ENCODE peak calls at places on chromosomes 6 and 20, in nine cellular contexts. P is AG04450; W is activated gamma-delta T cell treated with anti-CD3 and anti-CD28 coated beads, Interleukin-2, amount 50 U/mL, for 16 hours; F is nephron progenitor cell; J is GM23248; T is pulmonary artery endothelial cell; G is HEK293T; Z is OCI-LY7; X is MV-4-11. Q is an unnamed sample.

GRCh38 chr6:66421570-66421969 is 714.5 kb upstream of the EYS start:
- DNase-seq in P (no peak), W (no peak), F (peak; percentile 28), J (no peak), T (no peak), G (peak; percentile 22), Z (no peak), X (no peak), Q (no peak)

GRCh38 chr20:54622338-54623280 is 147.2 kb downstream of the DOK5 start:
- DNase-seq in P (no peak), W (no peak), F (no peak), J (peak; percentile 78), T (no peak), G (no peak), Z (no peak), X (no peak), Q (peak; percentile 23)

GRCh38 chr20:64035066-64035932 is 683 bp upstream of the C20orf204 start:
- DNase-seq in P (no peak), W (peak; percentile 24), F (no peak), J (no peak), T (no peak), G (no peak), Z (no peak), X (no peak), Q (no peak)

GRCh38 chr6:26438000-26438399 is 2.3 kb upstream of the BTN3A3 start:
- DNase-seq in P (no peak), W (no peak), F (no peak), J (no peak), T (no peak), G (no peak), Z (no peak), X (no peak), Q (no peak)

GRCh38 chr6:50520862-50521261 is 192.5 kb upstream of the TFAP2D start:
- DNase-seq in P (no peak), W (no peak), F (no peak), J (no peak), T (no peak), G (no peak), Z (no peak), X (no peak), Q (no peak)

GRCh38 chr6:149558029-149558428 is 8.1 kb upstream of the GINM1 start:
- DNase-seq in P (no peak), W (no peak), F (no peak), J (no peak), T (no peak), G (no peak), Z (no peak), X (no peak), Q (no peak)

GRCh38 chr20:20373046-20373706 is 5.3 kb downstream of the INSM1 start:
- DNase-seq in P (no peak), W (no peak), F (no peak), J (peak; percentile 77), T (no peak), G (no peak), Z (no peak), X (no peak), Q (peak; percentile 24)

GRCh38 chr20:39210331-39211074 is 248.4 kb downstream of the DHX35 start:
- DNase-seq in P (no peak), W (no peak), F (peak; percentile 31), J (no peak), T (no peak), G (no peak), Z (no peak), X (no peak), Q (no peak)

GRCh38 chr6:46411798-46412197 is 79.5 kb downstream of the RCAN2 start:
- DNase-seq in P (no peak), W (no peak), F (no peak), J (no peak), T (no peak), G (no peak), Z (no peak), X (no peak), Q (no peak)

GRCh38 chr6:40789143-40789764 is 202.1 kb upstream of the LRFN2 start:
- DNase-seq in P (no peak), W (peak; percentile 12), F (peak; percentile 15), J (no peak), T (peak; percentile 20), G (no peak), Z (no peak), X (no peak), Q (no peak)

GRCh38 chr6:100300221-100300736 is 164.4 kb downstream of the SIM1 start:
- DNase-seq in P (peak; percentile 72), W (no peak), F (no peak), J (peak; percentile 96), T (peak; percentile 95), G (no peak), Z (no peak), X (no peak), Q (peak; percentile 90)

GRCh38 chr6:112202639-112203341 is 51.6 kb downstream of the LAMA4 start:
- DNase-seq in P (no peak), W (no peak), F (no peak), J (peak; percentile 63), T (no peak), G (no peak), Z (no peak), X (peak; percentile 32), Q (no peak)

GRCh38 chr6:16199792-16200191 is 38.6 kb upstream of the GMPR start:
- DNase-seq in P (no peak), W (no peak), F (peak; percentile 21), J (no peak), T (no peak), G (no peak), Z (no peak), X (no peak), Q (no peak)

GRCh38 chr6:10099086-10099499 is 315.8 kb downstream of the TFAP2A start:
- DNase-seq in P (no peak), W (no peak), F (peak; percentile 9), J (no peak), T (no peak), G (peak; percentile 28), Z (no peak), X (no peak), Q (no peak)

GRCh38 chr6:127514396-127515227 is 4.5 kb downstream of the MTCL3 start:
- DNase-seq in P (no peak), W (peak; percentile 3), F (peak; percentile 74), J (peak; percentile 83), T (no peak), G (no peak), Z (no peak), X (no peak), Q (no peak)

GRCh38 chr20:21601799-21602198 is 87.9 kb upstream of the NKX2-2 start:
- DNase-seq in P (no peak), W (no peak), F (no peak), J (no peak), T (no peak), G (no peak), Z (no peak), X (peak; percentile 44), Q (no peak)

GRCh38 chr20:57811373-57812020 is 101.7 kb upstream of the PMEPA1 start:
- DNase-seq in P (no peak), W (no peak), F (peak; percentile 36), J (no peak), T (no peak), G (no peak), Z (no peak), X (no peak), Q (no peak)

GRCh38 chr6:144664281-144664680 is 379.1 kb downstream of the UTRN start:
- DNase-seq in P (no peak), W (no peak), F (no peak), J (no peak), T (no peak), G (no peak), Z (no peak), X (no peak), Q (no peak)

GRCh38 chr6:169070506-169071176 is 183.0 kb downstream of the THBS2 start:
- DNase-seq in P (peak; percentile 97), W (no peak), F (no peak), J (peak; percentile 100), T (no peak), G (peak; percentile 42), Z (no peak), X (peak; percentile 86), Q (peak; percentile 99)

GRCh38 chr6:16999486-17000436 is 102.1 kb upstream of the STMND1 start:
- DNase-seq in P (peak; percentile 65), W (no peak), F (no peak), J (peak; percentile 92), T (no peak), G (no peak), Z (no peak), X (no peak), Q (peak; percentile 71)

GRCh38 chr20:53716385-53716784 is 122.7 kb upstream of the ZNF217 start:
- DNase-seq in P (no peak), W (no peak), F (no peak), J (no peak), T (no peak), G (no peak), Z (no peak), X (peak; percentile 49), Q (no peak)

GRCh38 chr6:29965873-29966601 is 23.7 kb downstream of the HLA-A start:
- DNase-seq in P (no peak), W (no peak), F (no peak), J (peak; percentile 58), T (no peak), G (no peak), Z (peak; percentile 89), X (peak; percentile 86), Q (no peak)

GRCh38 chr6:6966127-6966526 is 141.6 kb upstream of the RREB1 start:
- DNase-seq in P (no peak), W (no peak), F (no peak), J (no peak), T (no peak), G (no peak), Z (no peak), X (no peak), Q (no peak)

GRCh38 chr6:144215402-144215931 is 65.2 kb downstream of the STX11 start:
- DNase-seq in P (no peak), W (no peak), F (no peak), J (peak; percentile 70), T (no peak), G (peak; percentile 32), Z (peak; percentile 33), X (peak; percentile 61), Q (no peak)

GRCh38 chr6:125943528-125944433 is 12.8 kb upstream of the HINT3 start:
- DNase-seq in P (no peak), W (no peak), F (no peak), J (no peak), T (no peak), G (no peak), Z (no peak), X (no peak), Q (no peak)

GRCh38 chr6:18350728-18351127 is 36.4 kb upstream of the RNF144B start:
- DNase-seq in P (no peak), W (no peak), F (no peak), J (no peak), T (no peak), G (no peak), Z (no peak), X (peak; percentile 90), Q (no peak)

GRCh38 chr6:48177786-48178185 is 66.8 kb upstream of the PTCHD4 start:
- DNase-seq in P (no peak), W (no peak), F (no peak), J (no peak), T (no peak), G (no peak), Z (no peak), X (no peak), Q (no peak)

GRCh38 chr20:17505664-17506517 is 25.3 kb downstream of the BFSP1 start:
- DNase-seq in P (no peak), W (peak; percentile 55), F (no peak), J (peak; percentile 83), T (no peak), G (no peak), Z (no peak), X (no peak), Q (no peak)

GRCh38 chr20:34834459-34834893 is 9.0 kb upstream of the NCOA6 start:
- DNase-seq in P (no peak), W (no peak), F (no peak), J (peak; percentile 58), T (no peak), G (peak; percentile 26), Z (peak; percentile 67), X (peak; percentile 42), Q (peak; percentile 0)

GRCh38 chr6:88013015-88013414 is 34.6 kb upstream of the SPACA1 start:
- DNase-seq in P (no peak), W (no peak), F (no peak), J (no peak), T (no peak), G (no peak), Z (peak; percentile 84), X (no peak), Q (no peak)

GRCh38 chr6:93182933-93183479 is 236.4 kb downstream of the EPHA7 start:
- DNase-seq in P (no peak), W (no peak), F (no peak), J (no peak), T (no peak), G (no peak), Z (no peak), X (no peak), Q (no peak)